ENCODE peak calls at places on chromosomes 6 and 20, in five cellular contexts. One of them, this sample, is unnamed.
A peak's percentile ranks its signal among the peaks of the same experiment; 100 is the strongest.

GRCh38 chr6:48881551-48881950 is 581.5 kb downstream of the MMUT start:
- DNase-seq in transverse colon: no peak
- DNase-seq in body of pancreas: no peak
- DNase-seq in DND-41: no peak
- DNase-seq in HCT116: no peak
- DNase-seq in this sample: no peak

GRCh38 chr6:166156942-166157341 is 10.7 kb downstream of the TBXT start:
- DNase-seq in body of pancreas: no peak
- DNase-seq in transverse colon: no peak
- DNase-seq in HCT116: peak; percentile 7
- DNase-seq in DND-41: no peak
- DNase-seq in this sample: no peak

GRCh38 chr6:85360794-85361642 is 88.9 kb upstream of the NT5E start:
- DNase-seq in DND-41: no peak
- DNase-seq in HCT116: peak; percentile 94
- DNase-seq in body of pancreas: no peak
- DNase-seq in transverse colon: peak; percentile 11
- DNase-seq in this sample: peak; percentile 19

GRCh38 chr6:148898360-148899005 is 151.7 kb downstream of the UST start:
- DNase-seq in HCT116: no peak
- DNase-seq in DND-41: no peak
- DNase-seq in body of pancreas: no peak
- DNase-seq in transverse colon: no peak
- DNase-seq in this sample: no peak

GRCh38 chr6:79215233-79215824 is 19.2 kb downstream of the HMGN3 start:
- DNase-seq in transverse colon: no peak
- DNase-seq in DND-41: no peak
- DNase-seq in HCT116: no peak
- DNase-seq in body of pancreas: no peak
- DNase-seq in this sample: no peak

GRCh38 chr6:32940656-32941411 is at the start of gene HLA-DMB:
- DNase-seq in body of pancreas: peak; percentile 72
- DNase-seq in transverse colon: peak; percentile 61
- DNase-seq in DND-41: no peak
- DNase-seq in HCT116: peak; percentile 75
- DNase-seq in this sample: peak; percentile 67

GRCh38 chr6:33505544-33506330 is 51.4 kb downstream of the ZBTB9 start:
- DNase-seq in body of pancreas: no peak
- DNase-seq in DND-41: no peak
- DNase-seq in HCT116: no peak
- DNase-seq in transverse colon: no peak
- DNase-seq in this sample: no peak

GRCh38 chr20:46897471-46897870 is 2.8 kb downstream of the EYA2 start:
- DNase-seq in HCT116: no peak
- DNase-seq in body of pancreas: no peak
- DNase-seq in transverse colon: no peak
- DNase-seq in DND-41: no peak
- DNase-seq in this sample: no peak

GRCh38 chr20:986733-987355 is 15.3 kb downstream of the RSPO4 start:
- DNase-seq in HCT116: peak; percentile 15
- DNase-seq in DND-41: no peak
- DNase-seq in transverse colon: no peak
- DNase-seq in body of pancreas: no peak
- DNase-seq in this sample: no peak

GRCh38 chr6:14966111-14966901 is 279.6 kb upstream of the JARID2 start:
- DNase-seq in body of pancreas: no peak
- DNase-seq in DND-41: no peak
- DNase-seq in transverse colon: no peak
- DNase-seq in HCT116: no peak
- DNase-seq in this sample: no peak

GRCh38 chr20:52191436-52192295 is at the start of gene ZFP64:
- DNase-seq in body of pancreas: peak; percentile 72
- DNase-seq in transverse colon: peak; percentile 79
- DNase-seq in DND-41: peak; percentile 80
- DNase-seq in HCT116: peak; percentile 52
- DNase-seq in this sample: peak; percentile 73

GRCh38 chr6:34176261-34177031 is 30.6 kb upstream of the GRM4 start:
- DNase-seq in transverse colon: no peak
- DNase-seq in HCT116: no peak
- DNase-seq in DND-41: no peak
- DNase-seq in body of pancreas: no peak
- DNase-seq in this sample: no peak

GRCh38 chr6:165986647-165987482 is 180.8 kb downstream of the TBXT start:
- DNase-seq in transverse colon: no peak
- DNase-seq in HCT116: no peak
- DNase-seq in body of pancreas: no peak
- DNase-seq in DND-41: peak; percentile 94
- DNase-seq in this sample: peak; percentile 37

GRCh38 chr20:39036011-39036410 is 73.9 kb downstream of the DHX35 start:
- DNase-seq in DND-41: no peak
- DNase-seq in transverse colon: no peak
- DNase-seq in body of pancreas: no peak
- DNase-seq in HCT116: no peak
- DNase-seq in this sample: no peak

GRCh38 chr6:9878535-9878934 is 536.3 kb downstream of the TFAP2A start:
- DNase-seq in body of pancreas: no peak
- DNase-seq in HCT116: no peak
- DNase-seq in transverse colon: no peak
- DNase-seq in DND-41: no peak
- DNase-seq in this sample: no peak

GRCh38 chr6:90374201-90374600 is 77.6 kb upstream of the BACH2 start:
- DNase-seq in HCT116: no peak
- DNase-seq in transverse colon: no peak
- DNase-seq in body of pancreas: no peak
- DNase-seq in DND-41: no peak
- DNase-seq in this sample: no peak

GRCh38 chr20:5657190-5657872 is 92.9 kb upstream of the SHLD1 start:
- DNase-seq in DND-41: no peak
- DNase-seq in body of pancreas: peak; percentile 20
- DNase-seq in HCT116: no peak
- DNase-seq in transverse colon: peak; percentile 25
- DNase-seq in this sample: peak; percentile 76

GRCh38 chr20:46113071-46113470 is 5.0 kb upstream of the CD40 start:
- DNase-seq in HCT116: no peak
- DNase-seq in transverse colon: no peak
- DNase-seq in body of pancreas: no peak
- DNase-seq in DND-41: no peak
- DNase-seq in this sample: no peak

GRCh38 chr6:10416863-10417641 is 2.2 kb upstream of the TFAP2A start:
- DNase-seq in HCT116: no peak
- DNase-seq in body of pancreas: no peak
- DNase-seq in transverse colon: no peak
- DNase-seq in DND-41: no peak
- DNase-seq in this sample: no peak

GRCh38 chr6:148263010-148263409 is 79.6 kb upstream of the SASH1 start:
- DNase-seq in DND-41: no peak
- DNase-seq in body of pancreas: no peak
- DNase-seq in transverse colon: no peak
- DNase-seq in HCT116: no peak
- DNase-seq in this sample: peak; percentile 75

GRCh38 chr6:161547617-161548016 is 273.8 kb upstream of the AGPAT4 start:
- DNase-seq in body of pancreas: no peak
- DNase-seq in HCT116: no peak
- DNase-seq in transverse colon: no peak
- DNase-seq in DND-41: no peak
- DNase-seq in this sample: no peak

GRCh38 chr20:57435105-57435497 is 43.9 kb downstream of the RBM38 start:
- DNase-seq in body of pancreas: no peak
- DNase-seq in transverse colon: no peak
- DNase-seq in DND-41: no peak
- DNase-seq in HCT116: no peak
- DNase-seq in this sample: no peak

GRCh38 chr6:50889912-50890311 is 71.2 kb downstream of the TFAP2B start:
- DNase-seq in body of pancreas: no peak
- DNase-seq in HCT116: no peak
- DNase-seq in DND-41: no peak
- DNase-seq in transverse colon: no peak
- DNase-seq in this sample: no peak

GRCh38 chr6:157198425-157199279 is 124.7 kb downstream of the TMEM242 start:
- DNase-seq in transverse colon: peak; percentile 88
- DNase-seq in HCT116: no peak
- DNase-seq in DND-41: no peak
- DNase-seq in body of pancreas: peak; percentile 98
- DNase-seq in this sample: peak; percentile 60

GRCh38 chr6:128251445-128251844 is 269.0 kb downstream of the PTPRK start:
- DNase-seq in HCT116: no peak
- DNase-seq in body of pancreas: no peak
- DNase-seq in transverse colon: no peak
- DNase-seq in DND-41: no peak
- DNase-seq in this sample: no peak

GRCh38 chr20:46367967-46368901 is 38.2 kb downstream of the ELMO2 start:
- DNase-seq in body of pancreas: peak; percentile 44
- DNase-seq in HCT116: no peak
- DNase-seq in transverse colon: no peak
- DNase-seq in DND-41: no peak
- DNase-seq in this sample: no peak

GRCh38 chr6:137172734-137173431 is 561 bp downstream of the IL22RA2 start:
- DNase-seq in transverse colon: no peak
- DNase-seq in HCT116: no peak
- DNase-seq in body of pancreas: no peak
- DNase-seq in DND-41: no peak
- DNase-seq in this sample: no peak

GRCh38 chr20:62837790-62838458 is 21.1 kb downstream of the COL9A3 start:
- DNase-seq in body of pancreas: peak; percentile 70
- DNase-seq in transverse colon: peak; percentile 95
- DNase-seq in HCT116: no peak
- DNase-seq in DND-41: no peak
- DNase-seq in this sample: no peak

GRCh38 chr20:62834967-62835730 is 18.3 kb downstream of the COL9A3 start:
- DNase-seq in body of pancreas: no peak
- DNase-seq in HCT116: no peak
- DNase-seq in transverse colon: no peak
- DNase-seq in DND-41: no peak
- DNase-seq in this sample: no peak

GRCh38 chr20:62835931-62836861 is 19.3 kb downstream of the COL9A3 start:
- DNase-seq in transverse colon: no peak
- DNase-seq in DND-41: no peak
- DNase-seq in HCT116: no peak
- DNase-seq in body of pancreas: no peak
- DNase-seq in this sample: no peak

GRCh38 chr20:62838511-62838910 is 21.7 kb downstream of the COL9A3 start:
- DNase-seq in transverse colon: peak; percentile 79
- DNase-seq in body of pancreas: no peak
- DNase-seq in HCT116: no peak
- DNase-seq in DND-41: no peak
- DNase-seq in this sample: no peak

DNA sequence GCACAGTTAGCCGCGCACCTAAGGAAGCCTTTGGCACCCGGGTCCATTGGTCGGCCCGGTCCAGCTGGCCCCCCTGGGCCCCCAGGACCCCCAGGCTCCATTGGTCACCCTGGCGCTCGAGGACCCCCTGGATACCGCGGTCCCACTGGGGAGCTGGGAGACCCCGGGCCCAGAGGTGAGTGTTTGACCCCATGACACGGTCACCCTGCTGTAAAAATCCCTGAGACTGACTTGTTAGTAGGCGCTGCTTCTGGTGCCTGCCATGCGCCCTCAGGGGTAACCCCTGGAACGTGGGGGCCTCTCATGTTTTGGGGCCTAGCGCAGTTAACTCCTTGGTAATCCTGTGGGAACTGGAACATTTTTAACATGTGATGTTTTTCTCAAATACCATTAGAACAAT is 20.2 kb downstream of the COL9A3 start:
- DNase-seq in transverse colon: no peak
- DNase-seq in DND-41: no peak
- DNase-seq in HCT116: no peak
- DNase-seq in body of pancreas: no peak
- DNase-seq in this sample: no peak
- H3K36me3 ChIP-seq in transverse colon: no peaks in the 10 kb centered on the region
- H3K36me3 ChIP-seq in DND-41: no peaks in the 10 kb centered on the region
- H3K36me3 ChIP-seq in HCT116: no peaks in the 10 kb centered on the region
- H3K36me3 ChIP-seq in body of pancreas: no peaks in the 10 kb centered on the region
- H3K36me3 ChIP-seq in this sample: no peaks in the 10 kb centered on the region

DNA sequence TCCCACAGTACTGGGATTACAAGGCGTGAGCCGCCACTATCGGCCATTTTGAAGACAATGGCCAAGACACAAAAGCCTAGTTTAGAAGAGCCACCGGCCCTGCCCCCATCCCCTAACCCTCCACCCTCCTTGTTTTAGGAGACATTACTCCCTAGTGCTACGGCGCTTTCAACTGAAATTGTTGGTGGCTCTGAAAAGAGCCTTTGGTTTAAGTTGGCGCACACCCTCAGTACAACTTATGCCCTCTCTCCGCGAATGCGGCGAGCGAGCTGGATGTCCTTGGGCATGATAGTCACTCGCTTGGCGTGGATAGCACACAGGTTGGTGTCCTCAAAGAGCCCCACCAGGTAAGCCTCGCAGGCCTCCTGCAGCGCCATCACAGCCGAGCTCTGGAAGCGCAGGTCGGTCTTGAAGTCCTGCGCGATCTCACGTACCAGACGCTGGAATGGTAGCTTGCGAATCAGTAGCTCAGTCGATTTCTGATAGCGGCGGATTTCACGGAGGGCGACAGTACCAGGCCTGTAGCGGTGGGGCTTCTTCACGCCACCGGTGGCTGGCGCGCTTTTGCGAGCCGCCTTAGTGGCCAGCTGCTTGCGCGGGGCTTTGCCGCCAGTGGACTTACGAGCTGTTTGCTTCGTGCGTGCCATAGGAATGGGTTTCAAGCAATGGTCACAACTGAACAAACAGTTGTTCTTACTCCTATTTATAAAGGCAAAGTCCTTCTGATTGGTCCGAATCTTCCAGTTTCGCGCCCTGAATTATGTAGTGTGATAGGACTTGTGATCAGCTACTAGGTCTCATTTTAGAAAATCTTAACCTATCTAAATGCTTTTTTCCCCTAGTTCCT is 114.8 kb upstream of the BTN3A2 start:
- DNase-seq in DND-41: peak; percentile 83
- DNase-seq in transverse colon: peak; percentile 84
- DNase-seq in body of pancreas: peak; percentile 29
- DNase-seq in HCT116: no peak
- DNase-seq in this sample: peak; percentile 79
- TF ChIP-seq CTCF in DND-41: peak; percentile 60
- TF ChIP-seq CTCF in transverse colon: peak; percentile 49
- TF ChIP-seq CTCF in body of pancreas: no peak
- TF ChIP-seq CTCF in HCT116: no peak
- TF ChIP-seq CTCF in this sample: peak; percentile 41

GRCh38 chr6:39546731-39547130 is 178.5 kb downstream of the KIF6 start:
- DNase-seq in transverse colon: no peak
- DNase-seq in HCT116: no peak
- DNase-seq in body of pancreas: no peak
- DNase-seq in DND-41: no peak
- DNase-seq in this sample: no peak

GRCh38 chr6:39540454-39540853 is 184.8 kb downstream of the KIF6 start:
- DNase-seq in HCT116: no peak
- DNase-seq in DND-41: no peak
- DNase-seq in transverse colon: no peak
- DNase-seq in body of pancreas: no peak
- DNase-seq in this sample: no peak

GRCh38 chr6:39543117-39543516 is 182.1 kb downstream of the KIF6 start:
- DNase-seq in transverse colon: peak; percentile 23
- DNase-seq in body of pancreas: peak; percentile 24
- DNase-seq in HCT116: no peak
- DNase-seq in DND-41: no peak
- DNase-seq in this sample: peak; percentile 4

GRCh38 chr6:39543950-39544349 is 181.3 kb downstream of the KIF6 start:
- DNase-seq in DND-41: no peak
- DNase-seq in body of pancreas: no peak
- DNase-seq in transverse colon: no peak
- DNase-seq in HCT116: no peak
- DNase-seq in this sample: no peak
- H3K36me3 ChIP-seq in DND-41: no peaks in the 10 kb centered on the region
- H3K36me3 ChIP-seq in body of pancreas: no peaks in the 10 kb centered on the region
- H3K36me3 ChIP-seq in transverse colon: no peaks in the 10 kb centered on the region
- H3K36me3 ChIP-seq in HCT116: no peaks in the 10 kb centered on the region
- H3K36me3 ChIP-seq in this sample: no peaks in the 10 kb centered on the region

GRCh38 chr20:50152394-50153152 is 950 bp downstream of the PEDS1 start:
- DNase-seq in DND-41: no peak
- DNase-seq in body of pancreas: no peak
- DNase-seq in transverse colon: peak; percentile 35
- DNase-seq in HCT116: no peak
- DNase-seq in this sample: peak; percentile 71
- TF ChIP-seq CTCF in DND-41: peak; percentile 24
- TF ChIP-seq CTCF in body of pancreas: no peak
- TF ChIP-seq CTCF in transverse colon: no peak
- TF ChIP-seq CTCF in HCT116: no peak
- TF ChIP-seq CTCF in this sample: no peak